ENCODE peak calls at places on chromosomes 1 and 21, in eight cellular contexts. Z, S, C, E, T, V, M and L are unnamed samples.

GRCh38 chr1:25990702-25991395 is 7.0 kb downstream of the PAFAH2 start:
- DNase-seq in V (no peak), E (no peak), M (peak; percentile 46), T (no peak), S (no peak), C (no peak), Z (no peak), L (no peak)

GRCh38 chr1:71796044-71796443 is 486.3 kb downstream of the NEGR1 start:
- DNase-seq in E (no peak), M (no peak), V (peak; percentile 8), C (no peak), Z (no peak), S (no peak), T (no peak), L (no peak)

GRCh38 chr1:225908773-225909172 is 15.3 kb downstream of the PYCR2 start:
- DNase-seq in V (no peak), Z (no peak), E (no peak), T (no peak), S (no peak), M (no peak), C (no peak), L (no peak)

GRCh38 chr1:69016468-69016867 is 519.6 kb upstream of the DEPDC1 start:
- DNase-seq in M (no peak), Z (no peak), E (no peak), V (no peak), T (no peak), S (no peak), C (no peak), L (no peak)

GRCh38 chr1:93416183-93416582 is 31.7 kb upstream of the FNBP1L start:
- DNase-seq in C (no peak), M (no peak), Z (no peak), S (no peak), T (no peak), E (no peak), V (no peak), L (no peak)

GRCh38 chr1:109617291-109617801 is 2.1 kb downstream of the GNAT2 start:
- DNase-seq in E (peak; percentile 91), C (no peak), M (no peak), V (peak; percentile 90), S (no peak), Z (no peak), T (no peak), L (no peak)

GRCh38 chr1:246142320-246142893 is 364.7 kb downstream of the SMYD3 start:
- DNase-seq in V (peak; percentile 94), E (peak; percentile 89), M (no peak), S (no peak), C (no peak), Z (no peak), T (no peak), L (no peak)

GRCh38 chr1:246792603-246793002 is 68.4 kb downstream of the SCCPDH start:
- DNase-seq in C (no peak), S (no peak), M (no peak), Z (no peak), V (no peak), E (no peak), T (no peak), L (no peak)

GRCh38 chr1:37673920-37674319 is 18.4 kb upstream of the CDCA8 start:
- DNase-seq in E (peak; percentile 18), V (no peak), S (no peak), C (no peak), Z (no peak), M (peak; percentile 72), T (no peak), L (no peak)

GRCh38 chr1:46244656-46245371 is 2.7 kb upstream of the RAD54L start:
- DNase-seq in Z (peak; percentile 12), M (no peak), T (no peak), C (no peak), V (peak; percentile 38), E (peak; percentile 56), S (no peak), L (no peak)

GRCh38 chr1:158185770-158186705 is 5.3 kb downstream of the CD1D start:
- DNase-seq in V (peak; percentile 6), S (no peak), C (no peak), M (no peak), T (no peak), E (no peak), Z (no peak), L (no peak)

GRCh38 chr1:175920401-175920800 is 177.0 kb upstream of the TNR start:
- DNase-seq in V (no peak), E (no peak), T (no peak), M (no peak), S (no peak), Z (no peak), C (no peak), L (no peak)

GRCh38 chr1:87334351-87335174 is 5.9 kb downstream of the LMO4 start:
- DNase-seq in V (peak; percentile 24), Z (peak; percentile 15), S (no peak), M (peak; percentile 2), C (no peak), T (no peak), E (no peak), L (no peak)

GRCh38 chr1:81650741-81651140 is 150.0 kb upstream of the ADGRL2 start:
- DNase-seq in Z (no peak), S (no peak), E (no peak), T (no peak), M (no peak), V (no peak), C (no peak), L (no peak)

GRCh38 chr21:31201144-31201543 is 142.9 kb downstream of the TIAM1 start:
- DNase-seq in V (no peak), S (no peak), M (no peak), Z (no peak), E (no peak), T (no peak), C (no peak), L (no peak)

GRCh38 chr1:162040657-162041056 is 17.0 kb upstream of the OLFML2B start:
- DNase-seq in V (peak; percentile 67), C (no peak), S (no peak), Z (no peak), T (no peak), E (peak; percentile 28), M (no peak), L (no peak)